ENCODE peak calls at places on chromosomes 5 and 9, in six cellular contexts. C is right cardiac atrium, L is endothelial cell of umbilical vein, M is body of pancreas, K is hepatocyte, O is PC-3. A is an unnamed sample.

GRCh38 chr9:72583370-72583769 is 62.0 kb downstream of the TMC1 start:
- DNase-seq in C (no peak), L (peak; percentile 77), M (no peak), K (no peak), O (no peak), A (no peak)

GRCh38 chr9:93197670-93198069 is 13.7 kb downstream of the WNK2 start:
- DNase-seq in C (no peak), L (no peak), M (peak; percentile 58), K (no peak), O (no peak), A (no peak)

GRCh38 chr9:133738039-133738805 is at the start of gene SARDH:
- DNase-seq in C (peak; percentile 88), L (peak; percentile 44), M (peak; percentile 69), K (peak; percentile 75), O (peak; percentile 25), A (no peak)

GRCh38 chr9:114804504-114804903 is 1.3 kb downstream of the TNFSF15 start:
- DNase-seq in C (no peak), L (peak; percentile 93), M (peak; percentile 54), K (peak; percentile 81), O (peak; percentile 94), A (peak; percentile 34)

GRCh38 chr5:75617746-75618352 is 6.6 kb downstream of the ANKDD1B start:
- DNase-seq in C (no peak), L (no peak), M (no peak), K (peak; percentile 23), O (no peak), A (no peak)

GRCh38 chr5:171628344-171628743 is 157.3 kb upstream of the SMIM23 start:
- DNase-seq in C (no peak), L (no peak), M (no peak), K (no peak), O (no peak), A (no peak)

GRCh38 chr9:99666571-99666970 is 155.1 kb upstream of the NR4A3 start:
- DNase-seq in C (no peak), L (no peak), M (no peak), K (no peak), O (no peak), A (no peak)

GRCh38 chr9:75184471-75184870 is 96.2 kb downstream of the OSTF1 start:
- DNase-seq in C (no peak), L (no peak), M (no peak), K (no peak), O (no peak), A (no peak)

GRCh38 chr5:137486707-137487106 is 12.4 kb downstream of the SPOCK1 start:
- DNase-seq in C (no peak), L (peak; percentile 81), M (no peak), K (no peak), O (peak; percentile 62), A (no peak)

GRCh38 chr5:171492781-171493180 is 73.3 kb downstream of the FGF18 start:
- DNase-seq in C (no peak), L (no peak), M (no peak), K (no peak), O (no peak), A (no peak)

GRCh38 chr9:37026085-37026935 is 7.8 kb downstream of the PAX5 start:
- DNase-seq in C (peak; percentile 53), L (no peak), M (no peak), K (no peak), O (no peak), A (no peak)

GRCh38 chr9:83544002-83544698 is 5.9 kb upstream of the FRMD3 start:
- DNase-seq in C (no peak), L (peak; percentile 65), M (peak; percentile 25), K (peak; percentile 80), O (peak; percentile 75), A (no peak)

GRCh38 chr9:95032580-95033298 is 284.8 kb downstream of the FANCC start:
- DNase-seq in C (no peak), L (no peak), M (peak; percentile 75), K (no peak), O (peak; percentile 68), A (no peak)
- H3K4me1 ChIP-seq in C (peaks cover 32% of the 10 kb centered on the region), L (no peaks in the 10 kb centered on the region), M (peaks cover 91% of the 10 kb centered on the region), K (peaks cover 70% of the 10 kb centered on the region), O (peaks cover 21% of the 10 kb centered on the region), A (no peaks in the 10 kb centered on the region)

DNA sequence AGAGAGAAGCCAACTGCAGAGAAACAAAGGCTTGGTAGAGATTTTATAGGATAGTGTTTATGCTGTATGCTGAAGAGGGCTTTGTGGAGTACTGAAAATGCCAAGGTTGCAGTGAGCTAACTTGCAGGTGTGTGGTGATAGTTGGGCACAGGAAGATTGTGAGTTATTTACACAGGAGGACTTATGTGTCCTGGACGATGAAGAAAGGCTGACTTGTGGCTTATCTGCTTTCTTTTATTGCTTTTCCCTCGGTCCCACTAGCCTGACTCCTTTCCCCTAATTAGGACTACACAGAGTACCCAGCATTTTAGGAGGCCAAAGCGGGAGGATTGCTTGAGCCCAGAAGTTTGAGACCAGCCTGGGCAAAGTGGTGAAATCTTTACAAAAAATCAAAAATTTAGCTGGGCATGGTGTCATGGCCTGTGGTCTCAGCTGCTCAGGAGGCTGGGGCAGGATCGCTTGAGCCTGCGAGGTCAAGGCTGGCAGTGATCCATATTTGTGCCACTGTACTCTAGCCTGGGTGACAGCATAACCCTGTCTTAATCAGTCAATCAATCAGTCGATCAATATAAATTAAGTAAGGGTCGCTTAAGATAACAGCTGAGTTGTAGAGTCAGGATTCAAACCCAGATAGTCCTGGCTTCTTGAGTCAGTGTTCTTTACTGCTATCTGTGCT is 61.9 kb downstream of the UBE2R2 start:
- DNase-seq in C (no peak), L (no peak), M (peak; percentile 24), K (no peak), O (no peak), A (no peak)
- H3K4me1 ChIP-seq in C (peaks cover 8% of the 10 kb centered on the region), L (no peaks in the 10 kb centered on the region), M (peaks cover 49% of the 10 kb centered on the region), K (peaks cover 7% of the 10 kb centered on the region), O (no peaks in the 10 kb centered on the region), A (no peaks in the 10 kb centered on the region)

DNA sequence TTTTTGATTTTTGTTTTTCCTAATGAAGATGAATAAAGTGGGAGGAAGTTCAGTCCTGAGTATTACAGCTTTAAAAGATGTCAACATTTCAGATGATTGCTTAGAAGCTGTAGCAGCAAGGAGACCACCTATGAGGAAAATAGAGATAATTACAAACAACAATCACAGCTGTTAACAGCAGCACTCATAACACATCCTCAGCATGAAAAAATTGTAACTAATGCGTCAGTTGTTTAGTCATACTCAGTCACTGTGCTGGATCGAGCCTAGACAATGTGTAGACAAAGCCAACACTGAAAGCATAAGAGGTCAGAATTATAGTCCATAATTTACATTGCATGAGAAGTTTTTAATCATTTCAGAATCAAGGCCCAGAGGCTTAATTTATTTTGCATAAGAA is 60.0 kb upstream of the HAPLN1 start:
- DNase-seq in C (no peak), L (no peak), M (no peak), K (no peak), O (no peak), A (no peak)
- H3K4me1 ChIP-seq in C (no peaks in the 10 kb centered on the region), L (peaks cover 27% of the 10 kb centered on the region), M (no peaks in the 10 kb centered on the region), K (peaks cover 6% of the 10 kb centered on the region), O (peaks cover 17% of the 10 kb centered on the region), A (no peaks in the 10 kb centered on the region)

GRCh38 chr9:131407717-131408195 is 13.9 kb downstream of the PRRC2B start:
- DNase-seq in C (peak; percentile 73), L (peak; percentile 63), M (peak; percentile 49), K (no peak), O (no peak), A (peak; percentile 50)

GRCh38 chr9:131406567-131407436 is 12.9 kb downstream of the PRRC2B start:
- DNase-seq in C (no peak), L (peak; percentile 69), M (no peak), K (no peak), O (no peak), A (no peak)

GRCh38 chr9:131411719-131412681 is 18.1 kb downstream of the PRRC2B start:
- DNase-seq in C (no peak), L (no peak), M (no peak), K (no peak), O (no peak), A (no peak)

GRCh38 chr9:131410051-131410491 is 16.2 kb downstream of the PRRC2B start:
- DNase-seq in C (no peak), L (no peak), M (no peak), K (no peak), O (no peak), A (no peak)

DNA sequence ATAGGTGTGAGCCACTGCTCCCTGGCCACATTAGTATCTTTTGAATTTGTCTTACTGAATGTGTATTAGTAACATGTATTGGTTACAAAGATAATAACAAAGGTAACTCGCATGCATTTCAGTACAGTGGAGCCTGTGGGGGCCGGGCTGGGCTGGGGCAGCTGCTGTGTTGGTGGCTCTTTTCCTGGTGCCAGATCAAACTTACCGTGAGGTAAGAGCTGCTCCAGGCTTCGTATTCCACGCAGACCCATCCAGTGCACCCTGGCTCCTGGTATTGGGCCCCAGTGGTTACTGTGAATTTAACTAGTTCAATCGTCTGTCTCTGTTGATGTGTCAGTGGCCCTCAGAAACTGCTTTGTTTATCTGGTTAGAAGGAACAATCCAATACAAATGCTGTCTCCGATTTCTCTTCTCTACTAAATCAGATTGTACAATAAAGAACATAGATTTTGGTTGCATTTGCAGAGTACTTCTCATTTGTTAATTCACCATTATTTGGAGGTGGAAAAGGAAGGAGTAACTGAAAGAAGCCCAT is 15.6 kb downstream of the PRRC2B start:
- DNase-seq in C (no peak), L (no peak), M (no peak), K (no peak), O (no peak), A (no peak)
- H3K4me1 ChIP-seq in C (peaks cover 33% of the 10 kb centered on the region), L (peaks cover 40% of the 10 kb centered on the region), M (peaks cover 80% of the 10 kb centered on the region), K (peaks cover 57% of the 10 kb centered on the region), O (no peaks in the 10 kb centered on the region), A (peaks cover 44% of the 10 kb centered on the region)

GRCh38 chr5:149581192-149581861 is at the start of gene ARHGEF37:
- DNase-seq in C (peak; percentile 97), L (peak; percentile 93), M (peak; percentile 92), K (peak; percentile 77), O (peak; percentile 81), A (peak; percentile 88)

GRCh38 chr5:149584106-149584505 is 2.8 kb downstream of the ARHGEF37 start:
- DNase-seq in C (no peak), L (no peak), M (no peak), K (no peak), O (no peak), A (no peak)

GRCh38 chr5:149581931-149582768 is 852 bp downstream of the ARHGEF37 start:
- DNase-seq in C (no peak), L (peak; percentile 93), M (peak; percentile 50), K (no peak), O (peak; percentile 43), A (no peak)

GRCh38 chr5:149585910-149586309 is 4.6 kb downstream of the ARHGEF37 start:
- DNase-seq in C (no peak), L (no peak), M (no peak), K (no peak), O (no peak), A (no peak)

DNA sequence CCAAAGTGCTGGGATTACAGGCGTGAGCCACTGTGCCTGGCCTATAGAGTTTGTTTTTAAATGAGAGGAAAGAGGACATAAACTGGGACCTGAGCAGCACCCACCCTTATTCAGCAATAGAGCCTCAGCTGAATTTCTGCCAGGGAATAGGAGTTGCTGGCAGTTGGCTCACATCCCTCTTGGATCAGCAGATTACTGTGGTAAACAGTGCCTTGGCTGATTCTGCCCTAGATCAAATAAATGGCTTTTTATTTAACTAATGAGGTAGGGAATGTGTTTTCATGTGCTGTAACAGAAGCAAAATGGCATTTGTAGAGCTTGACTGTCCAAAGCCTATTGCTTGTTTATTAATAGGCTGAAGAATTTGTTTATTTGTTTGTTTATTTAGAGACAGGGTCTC is 2.1 kb downstream of the ARHGEF37 start:
- DNase-seq in C (no peak), L (peak; percentile 72), M (peak; percentile 64), K (peak; percentile 32), O (peak; percentile 29), A (no peak)
- H3K4me1 ChIP-seq in C (peaks cover 2% of the 10 kb centered on the region), L (peaks cover 29% of the 10 kb centered on the region), M (peaks cover 40% of the 10 kb centered on the region), K (peaks cover 15% of the 10 kb centered on the region), O (peaks cover 20% of the 10 kb centered on the region), A (peaks cover 14% of the 10 kb centered on the region)

A was measured in breast epithelium.